ENCODE peak calls at places on chromosome 15, in ten cellular contexts. A, M, D, P, B, T, Q, I, Y and L are unnamed samples.

GRCh38 chr15:45332694-45333093 is 45.6 kb downstream of the GATM start:
- DNase-seq in M (no peak), A (no peak), Y (no peak), T (no peak), D (no peak), Q (no peak), I (no peak), P (no peak), B (no peak), L (no peak)

GRCh38 chr15:65957451-65957850 is 88.2 kb downstream of the RAB11A start:
- DNase-seq in D (no peak), Q (no peak), I (no peak), M (no peak), P (no peak), A (no peak), T (no peak), B (no peak), Y (no peak), L (no peak)

GRCh38 chr15:71332605-71333004 is 217.3 kb downstream of the THSD4 start:
- DNase-seq in Y (no peak), A (no peak), T (peak; percentile 74), B (no peak), M (no peak), I (no peak), Q (peak; percentile 33), D (no peak), P (no peak), L (no peak)

GRCh38 chr15:92733934-92734521 is 78.5 kb upstream of the FAM174B start:
- DNase-seq in Q (peak; percentile 52), I (peak; percentile 25), A (no peak), Y (no peak), P (peak; percentile 18), M (no peak), D (peak; percentile 21), T (no peak), B (no peak), L (peak; percentile 15)

GRCh38 chr15:44813231-44813630 is 76.9 kb downstream of the TRIM69 start:
- DNase-seq in B (no peak), P (no peak), A (no peak), D (no peak), I (no peak), Q (no peak), T (no peak), Y (peak; percentile 63), M (peak; percentile 44), L (no peak)

GRCh38 chr15:29747837-29748417 is 74.3 kb downstream of the TJP1 start:
- DNase-seq in A (peak; percentile 29), Q (no peak), B (no peak), D (no peak), T (no peak), M (no peak), P (peak; percentile 7), Y (no peak), I (no peak), L (no peak)

GRCh38 chr15:38536201-38536676 is 28.4 kb downstream of the RASGRP1 start:
- DNase-seq in M (no peak), Q (peak; percentile 55), D (peak; percentile 51), Y (no peak), B (no peak), I (peak; percentile 44), P (no peak), T (peak; percentile 71), A (no peak), L (no peak)

GRCh38 chr15:89514596-89515406 is 18.4 kb upstream of the RHCG start:
- DNase-seq in D (no peak), I (no peak), T (no peak), Q (no peak), P (no peak), Y (no peak), A (peak; percentile 98), M (no peak), B (no peak), L (peak; percentile 52)

GRCh38 chr15:75872400-75872990 is 29.2 kb downstream of the UBE2Q2 start:
- DNase-seq in D (no peak), A (no peak), T (no peak), M (no peak), Y (no peak), I (no peak), B (no peak), P (no peak), Q (no peak), L (no peak)

GRCh38 chr15:84826369-84826823 is 9.2 kb downstream of the ALPK3 start:
- DNase-seq in Q (peak; percentile 24), I (no peak), A (peak; percentile 18), B (peak; percentile 56), D (no peak), T (no peak), P (no peak), Y (peak; percentile 46), M (peak; percentile 50), L (peak; percentile 29)

GRCh38 chr15:75902129-75902557 is 1.5 kb upstream of the FBXO22 start:
- DNase-seq in Q (no peak), Y (no peak), I (no peak), A (no peak), T (no peak), D (no peak), P (no peak), B (no peak), M (no peak), L (no peak)

GRCh38 chr15:57227181-57227580 is 149.1 kb upstream of the CGNL1 start:
- DNase-seq in B (no peak), P (no peak), M (no peak), Q (no peak), T (no peak), Y (no peak), A (no peak), I (no peak), D (no peak), L (no peak)

GRCh38 chr15:69311319-69311721 is 12.6 kb downstream of the PAQR5 start:
- DNase-seq in T (peak; percentile 65), I (no peak), Q (no peak), M (no peak), P (no peak), D (no peak), Y (no peak), A (no peak), B (no peak), L (no peak)

GRCh38 chr15:69093127-69093526 is 67.3 kb upstream of the GLCE start:
- DNase-seq in Q (peak; percentile 13), M (no peak), D (peak; percentile 29), A (no peak), T (no peak), Y (no peak), P (no peak), B (no peak), I (no peak), L (no peak)

GRCh38 chr15:96574766-96575165 is 244.3 kb downstream of the NR2F2 start:
- DNase-seq in B (no peak), M (no peak), D (no peak), Y (no peak), Q (no peak), P (no peak), I (no peak), T (no peak), A (no peak), L (no peak)

GRCh38 chr15:40045572-40046217 is 6.7 kb upstream of the SRP14 start:
- DNase-seq in P (no peak), A (no peak), D (no peak), I (no peak), Y (no peak), T (no peak), B (no peak), Q (no peak), M (peak; percentile 41), L (no peak)
- H3K4me3 ChIP-seq in P (no peak overlapping the region), A (no peak overlapping the region), D (peak overlapping the region; percentile 26), I (no peak overlapping the region), Y (no peak overlapping the region), T (no peak overlapping the region), B (no peak overlapping the region), Q (no peak overlapping the region), M (no peak overlapping the region), L (no peak overlapping the region)

DNA sequence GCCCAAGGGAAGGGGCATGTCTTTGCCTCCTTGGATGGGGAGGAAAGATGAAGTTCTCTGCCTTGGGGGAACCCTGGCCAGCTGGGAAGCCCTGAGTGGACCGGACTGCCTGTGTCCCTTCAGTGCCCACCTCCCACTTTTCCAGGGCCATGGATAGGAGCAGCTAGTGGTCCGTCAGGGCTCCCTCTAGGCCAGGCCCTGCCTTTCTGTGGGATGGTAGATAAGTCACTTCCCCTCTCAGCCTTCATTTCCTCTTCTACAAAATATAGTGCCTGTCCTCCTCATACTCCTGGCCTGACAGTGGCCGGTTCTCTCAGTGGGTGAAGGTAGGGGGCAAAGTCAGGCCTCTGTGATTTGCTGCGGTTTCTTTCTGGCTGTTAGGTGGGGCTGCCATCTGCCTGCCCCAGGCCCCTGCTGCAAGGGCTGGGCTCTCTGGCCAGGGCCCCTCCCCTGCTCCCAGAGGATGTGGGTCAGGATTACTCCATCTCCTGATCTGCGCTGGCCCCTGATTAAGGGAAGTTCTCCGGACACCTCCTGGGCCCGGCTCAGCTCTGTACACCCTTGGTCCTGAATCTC is 1.4 kb downstream of the PLEKHO2 start:
- DNase-seq in P (no peak), Q (peak; percentile 49), A (no peak), M (peak; percentile 53), B (peak; percentile 73), D (peak; percentile 69), Y (no peak), I (peak; percentile 63), T (peak; percentile 53), L (peak; percentile 56)
- H3K4me3 ChIP-seq in P (peak overlapping the region; percentile 63), Q (peak overlapping the region; percentile 91), A (no peak overlapping the region), M (peak overlapping the region; percentile 91), B (peak overlapping the region; percentile 67), D (peak overlapping the region; percentile 99), Y (peak overlapping the region; percentile 85), I (peak overlapping the region; percentile 63), T (peak overlapping the region; percentile 81), L (peak overlapping the region; percentile 87)

DNA sequence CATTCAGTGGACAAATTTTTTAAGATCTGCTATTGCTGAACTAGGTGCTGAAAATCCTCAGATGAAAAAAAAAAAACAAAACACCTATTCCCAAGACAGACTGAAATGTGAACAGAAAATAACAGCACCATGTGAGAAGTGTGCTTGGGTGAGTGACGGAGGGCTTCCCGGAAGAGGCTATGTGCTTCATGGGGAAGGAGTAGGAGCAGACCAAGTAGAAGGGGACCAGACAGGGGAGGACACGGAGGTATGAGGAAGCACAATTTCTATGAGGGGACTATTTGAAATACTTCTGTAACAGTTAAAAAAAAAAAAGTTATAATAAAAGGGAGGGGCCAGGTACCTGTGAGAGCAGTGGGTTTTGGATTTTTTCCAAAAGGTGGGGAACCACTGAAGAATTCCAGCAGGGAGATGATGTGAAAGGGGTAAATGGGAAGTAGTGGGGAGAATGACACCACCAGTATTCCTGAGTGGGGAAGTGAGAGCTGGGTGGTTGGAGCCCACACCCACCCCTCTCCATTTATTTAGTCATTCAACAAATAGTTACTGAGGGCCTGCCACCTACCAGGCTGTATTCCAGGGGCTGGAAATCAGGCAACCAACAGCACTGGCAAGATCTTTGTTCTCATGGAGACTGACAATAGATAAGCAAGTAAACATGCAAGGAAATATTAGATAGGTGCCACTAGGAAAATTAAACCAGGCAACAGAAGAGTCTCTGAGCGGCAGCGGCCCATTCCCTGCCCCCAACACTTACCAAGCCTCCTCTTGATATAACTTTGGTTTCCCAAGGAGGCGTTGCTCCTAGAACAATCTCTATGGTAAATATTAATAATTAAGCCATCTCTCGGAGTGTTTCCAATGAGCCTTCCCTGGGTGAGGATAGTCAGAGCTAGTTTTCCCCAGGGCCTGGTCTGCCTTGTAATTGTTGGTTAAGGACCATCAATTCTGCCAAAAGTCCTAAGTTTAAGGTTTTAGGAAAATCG is 3.8 kb upstream of the USP3 start:
- DNase-seq in Q (no peak), I (no peak), A (no peak), Y (no peak), T (no peak), D (no peak), P (no peak), M (peak; percentile 31), B (no peak), L (no peak)
- H3K4me3 ChIP-seq in Q (no peak overlapping the region), I (peak overlapping the region; percentile 25), A (no peak overlapping the region), Y (no peak overlapping the region), T (no peak overlapping the region), D (peak overlapping the region; percentile 52), P (peak overlapping the region; percentile 36), M (no peak overlapping the region), B (no peak overlapping the region), L (no peak overlapping the region)

GRCh38 chr15:40543631-40544294 is 21.1 kb downstream of the CCDC32 start:
- DNase-seq in Q (no peak), M (no peak), T (no peak), I (no peak), D (no peak), B (no peak), P (no peak), Y (no peak), A (no peak), L (no peak)
- H3K4me3 ChIP-seq in Q (no peak overlapping the region), M (no peak overlapping the region), T (no peak overlapping the region), I (no peak overlapping the region), D (no peak overlapping the region), B (no peak overlapping the region), P (no peak overlapping the region), Y (no peak overlapping the region), A (no peak overlapping the region), L (no peak overlapping the region)